ENCODE peak calls at places on chromosomes 2 and 18, in ten cellular contexts. M is adipocyte; I is NCI-H2171 treated with DMSO at 0.1 percent for 48 hours; U is AG04450; A is retinal pigment epithelial cell; O is caudate nucleus; S is stimulated activated naive CD8-positive, alpha-beta T cell treated with anti-CD3 and anti-CD28 coated beads, Interleukin-15, amount 100 ng/mL, for 72 hours; X is foreskin keratinocyte; L is activated CD4-positive, alpha-beta T cell treated with anti-CD3 and anti-CD28 coated beads for 24 hours; G is progenitor cell of endocrine pancreas. V is an unnamed sample.

GRCh38 chr2:212538156-212539144 is at the start of gene ERBB4:
- DNase-seq in S (no peak), O (peak; percentile 49), X (no peak), A (no peak), G (peak; percentile 15), L (no peak), M (peak; percentile 51), I (no peak), U (no peak), V (no peak)

GRCh38 chr2:3377279-3377611 is 373 bp downstream of the EIPR1 start:
- DNase-seq in M (peak; percentile 51), G (no peak), L (no peak), O (no peak), I (peak; percentile 80), X (peak; percentile 17), A (no peak), U (no peak), S (peak; percentile 57), V (peak; percentile 52)

GRCh38 chr2:51723716-51724115 is 691.8 kb upstream of the NRXN1 start:
- DNase-seq in G (no peak), X (no peak), M (peak; percentile 50), A (peak; percentile 75), O (no peak), U (no peak), I (no peak), S (no peak), L (no peak), V (no peak)

GRCh38 chr2:41736586-41736985 is 311.2 kb upstream of the PKDCC start:
- DNase-seq in U (no peak), I (no peak), O (no peak), S (no peak), A (no peak), M (no peak), X (no peak), G (no peak), L (no peak), V (no peak)

GRCh38 chr2:218406949-218407703 is 7.5 kb downstream of the CTDSP1 start:
- DNase-seq in X (peak; percentile 15), I (peak; percentile 97), U (no peak), M (peak; percentile 67), S (peak; percentile 78), G (no peak), O (peak; percentile 46), L (no peak), A (no peak), V (no peak)

GRCh38 chr2:130997198-130997597 is 96.1 kb downstream of the FAM168B start:
- DNase-seq in G (no peak), X (no peak), L (no peak), I (no peak), U (no peak), A (no peak), M (no peak), O (no peak), S (no peak), V (no peak)

GRCh38 chr2:20091305-20091991 is 40.0 kb upstream of the LAPTM4A start:
- DNase-seq in M (peak; percentile 90), I (no peak), O (no peak), G (no peak), S (no peak), X (peak; percentile 76), A (peak; percentile 58), L (no peak), U (peak; percentile 86), V (no peak)

GRCh38 chr2:47272905-47273758 is 118.0 kb upstream of the STPG4 start:
- DNase-seq in M (no peak), U (no peak), S (no peak), A (no peak), G (no peak), O (no peak), I (no peak), L (no peak), X (no peak), V (no peak)

GRCh38 chr18:42559292-42559691 is 556.2 kb downstream of the RIT2 start:
- DNase-seq in I (no peak), A (no peak), L (no peak), G (no peak), U (no peak), S (no peak), O (no peak), M (no peak), X (no peak), V (no peak)

GRCh38 chr2:10777842-10778723 is 34.5 kb downstream of the PDIA6 start:
- DNase-seq in U (no peak), S (no peak), X (no peak), O (no peak), L (no peak), A (no peak), M (no peak), G (no peak), I (no peak), V (no peak)

GRCh38 chr18:21362921-21363320 is 120.9 kb downstream of the GREB1L start:
- DNase-seq in A (no peak), G (no peak), L (no peak), S (no peak), O (no peak), X (no peak), U (no peak), I (no peak), M (peak; percentile 28), V (no peak)

GRCh38 chr2:2056531-2056930 is 274.5 kb downstream of the MYT1L start:
- DNase-seq in O (peak; percentile 86), U (no peak), G (no peak), L (no peak), I (no peak), M (no peak), A (no peak), X (no peak), S (no peak), V (no peak)

GRCh38 chr18:59024829-59025228 is 114.9 kb upstream of the SEC11C start:
- DNase-seq in G (no peak), L (no peak), O (no peak), A (no peak), U (peak; percentile 33), M (peak; percentile 91), S (no peak), I (no peak), X (no peak), V (no peak)

GRCh38 chr2:224807153-224807964 is 91.2 kb upstream of the CCDC195 start:
- DNase-seq in L (no peak), A (no peak), O (no peak), I (no peak), X (peak; percentile 33), M (no peak), U (no peak), S (no peak), G (no peak), V (no peak)

GRCh38 chr2:113176696-113177355 is 3.1 kb downstream of the PSD4 start:
- DNase-seq in O (no peak), U (no peak), M (no peak), X (no peak), S (no peak), G (no peak), L (no peak), A (no peak), I (no peak), V (no peak)

V was measured in HuH-7.5.